ENCODE peak calls at places on chromosome 17, in seven cellular contexts. One of them, this sample, is unnamed.

GRCh38 chr17:49996495-49997255 is 1.7 kb upstream of the DLX3 start:
- DNase-seq in dorsolateral prefrontal cortex: no peak
- DNase-seq in IMR-90: peak; percentile 12
- DNase-seq in choroid plexus epithelial cell: peak; percentile 34
- DNase-seq in tibial artery: peak; percentile 69
- DNase-seq in left ventricle myocardium inferior: peak; percentile 46
- DNase-seq in PC-9: peak; percentile 45
- DNase-seq in this sample: no peak

GRCh38 chr17:14310584-14310983 is 9.7 kb downstream of the HS3ST3B1 start:
- DNase-seq in dorsolateral prefrontal cortex: no peak
- DNase-seq in IMR-90: no peak
- DNase-seq in choroid plexus epithelial cell: no peak
- DNase-seq in tibial artery: no peak
- DNase-seq in left ventricle myocardium inferior: peak; percentile 25
- DNase-seq in PC-9: no peak
- DNase-seq in this sample: no peak

GRCh38 chr17:62750502-62751349 is 57.4 kb downstream of the MARCHF10 start:
- DNase-seq in dorsolateral prefrontal cortex: no peak
- DNase-seq in IMR-90: peak; percentile 24
- DNase-seq in choroid plexus epithelial cell: peak; percentile 13
- DNase-seq in tibial artery: no peak
- DNase-seq in left ventricle myocardium inferior: no peak
- DNase-seq in PC-9: no peak
- DNase-seq in this sample: peak; percentile 31

GRCh38 chr17:77840576-77841160 is 117.8 kb upstream of the TNRC6C start:
- DNase-seq in dorsolateral prefrontal cortex: no peak
- DNase-seq in IMR-90: no peak
- DNase-seq in choroid plexus epithelial cell: no peak
- DNase-seq in tibial artery: peak; percentile 46
- DNase-seq in left ventricle myocardium inferior: peak; percentile 5
- DNase-seq in PC-9: no peak
- DNase-seq in this sample: no peak

GRCh38 chr17:42421479-42422332 is 1.4 kb downstream of the CAVIN1 start:
- DNase-seq in dorsolateral prefrontal cortex: no peak
- DNase-seq in IMR-90: peak; percentile 81
- DNase-seq in choroid plexus epithelial cell: no peak
- DNase-seq in tibial artery: peak; percentile 84
- DNase-seq in left ventricle myocardium inferior: peak; percentile 56
- DNase-seq in PC-9: no peak
- DNase-seq in this sample: no peak

GRCh38 chr17:32118835-32119234 is 23.5 kb upstream of the RHOT1 start:
- DNase-seq in dorsolateral prefrontal cortex: no peak
- DNase-seq in IMR-90: no peak
- DNase-seq in choroid plexus epithelial cell: no peak
- DNase-seq in tibial artery: no peak
- DNase-seq in left ventricle myocardium inferior: no peak
- DNase-seq in PC-9: no peak
- DNase-seq in this sample: no peak

GRCh38 chr17:68822752-68823289 is 132.4 kb downstream of the ABCA8 start:
- DNase-seq in dorsolateral prefrontal cortex: no peak
- DNase-seq in IMR-90: no peak
- DNase-seq in choroid plexus epithelial cell: no peak
- DNase-seq in tibial artery: no peak
- DNase-seq in left ventricle myocardium inferior: no peak
- DNase-seq in PC-9: no peak
- DNase-seq in this sample: no peak

GRCh38 chr17:144936-145670 is 7.7 kb downstream of the SCGB1C2 start:
- DNase-seq in dorsolateral prefrontal cortex: peak; percentile 2
- DNase-seq in IMR-90: no peak
- DNase-seq in choroid plexus epithelial cell: no peak
- DNase-seq in tibial artery: peak; percentile 28
- DNase-seq in left ventricle myocardium inferior: peak; percentile 6
- DNase-seq in PC-9: no peak
- DNase-seq in this sample: no peak

GRCh38 chr17:42311240-42312034 is 23.1 kb downstream of the STAT5A start:
- DNase-seq in dorsolateral prefrontal cortex: peak; percentile 46
- DNase-seq in IMR-90: peak; percentile 94
- DNase-seq in choroid plexus epithelial cell: peak; percentile 96
- DNase-seq in tibial artery: peak; percentile 96
- DNase-seq in left ventricle myocardium inferior: peak; percentile 88
- DNase-seq in PC-9: no peak
- DNase-seq in this sample: peak; percentile 56

GRCh38 chr17:75830168-75831031 is 13.8 kb downstream of the UNC13D start:
- DNase-seq in dorsolateral prefrontal cortex: no peak
- DNase-seq in IMR-90: no peak
- DNase-seq in choroid plexus epithelial cell: no peak
- DNase-seq in tibial artery: no peak
- DNase-seq in left ventricle myocardium inferior: no peak
- DNase-seq in PC-9: no peak
- DNase-seq in this sample: no peak

GRCh38 chr17:75931062-75931461 is 9.8 kb downstream of the FBF1 start:
- DNase-seq in dorsolateral prefrontal cortex: no peak
- DNase-seq in IMR-90: no peak
- DNase-seq in choroid plexus epithelial cell: no peak
- DNase-seq in tibial artery: no peak
- DNase-seq in left ventricle myocardium inferior: no peak
- DNase-seq in PC-9: no peak
- DNase-seq in this sample: no peak

GRCh38 chr17:66459811-66460270 is 157.4 kb downstream of the PRKCA start:
- DNase-seq in dorsolateral prefrontal cortex: no peak
- DNase-seq in IMR-90: peak; percentile 99
- DNase-seq in choroid plexus epithelial cell: peak; percentile 100
- DNase-seq in tibial artery: no peak
- DNase-seq in left ventricle myocardium inferior: peak; percentile 40
- DNase-seq in PC-9: peak; percentile 94
- DNase-seq in this sample: peak; percentile 94

GRCh38 chr17:10718547-10718946 is 11.3 kb downstream of the TMEM220 start:
- DNase-seq in dorsolateral prefrontal cortex: no peak
- DNase-seq in IMR-90: no peak
- DNase-seq in choroid plexus epithelial cell: no peak
- DNase-seq in tibial artery: no peak
- DNase-seq in left ventricle myocardium inferior: no peak
- DNase-seq in PC-9: no peak
- DNase-seq in this sample: no peak

GRCh38 chr17:19339341-19339815 is 23.1 kb downstream of the B9D1 start:
- DNase-seq in dorsolateral prefrontal cortex: no peak
- DNase-seq in IMR-90: peak; percentile 42
- DNase-seq in choroid plexus epithelial cell: peak; percentile 71
- DNase-seq in tibial artery: no peak
- DNase-seq in left ventricle myocardium inferior: no peak
- DNase-seq in PC-9: no peak
- DNase-seq in this sample: no peak

GRCh38 chr17:15268003-15268402 is 2.9 kb upstream of the PMP22 start:
- DNase-seq in dorsolateral prefrontal cortex: no peak
- DNase-seq in IMR-90: no peak
- DNase-seq in choroid plexus epithelial cell: no peak
- DNase-seq in tibial artery: no peak
- DNase-seq in left ventricle myocardium inferior: no peak
- DNase-seq in PC-9: no peak
- DNase-seq in this sample: no peak

GRCh38 chr17:16820161-16820877 is 130.3 kb downstream of the CCDC144A start:
- DNase-seq in dorsolateral prefrontal cortex: no peak
- DNase-seq in IMR-90: no peak
- DNase-seq in choroid plexus epithelial cell: no peak
- DNase-seq in tibial artery: peak; percentile 83
- DNase-seq in left ventricle myocardium inferior: peak; percentile 41
- DNase-seq in PC-9: no peak
- DNase-seq in this sample: no peak

GRCh38 chr17:50127661-50128361 is 2.1 kb downstream of the SAMD14 start:
- DNase-seq in dorsolateral prefrontal cortex: no peak
- DNase-seq in IMR-90: peak; percentile 45
- DNase-seq in choroid plexus epithelial cell: no peak
- DNase-seq in tibial artery: no peak
- DNase-seq in left ventricle myocardium inferior: no peak
- DNase-seq in PC-9: no peak
- DNase-seq in this sample: no peak

GRCh38 chr17:81322271-81323082 is 27.4 kb upstream of the SLC38A10 start:
- DNase-seq in dorsolateral prefrontal cortex: no peak
- DNase-seq in IMR-90: no peak
- DNase-seq in choroid plexus epithelial cell: no peak
- DNase-seq in tibial artery: no peak
- DNase-seq in left ventricle myocardium inferior: no peak
- DNase-seq in PC-9: no peak
- DNase-seq in this sample: no peak

GRCh38 chr17:20173091-20173490 is 163.9 kb downstream of the SPECC1 start:
- DNase-seq in dorsolateral prefrontal cortex: no peak
- DNase-seq in IMR-90: no peak
- DNase-seq in choroid plexus epithelial cell: peak; percentile 51
- DNase-seq in tibial artery: no peak
- DNase-seq in left ventricle myocardium inferior: no peak
- DNase-seq in PC-9: no peak
- DNase-seq in this sample: no peak

GRCh38 chr17:5785343-5785742 is 201.0 kb upstream of the NLRP1 start:
- DNase-seq in dorsolateral prefrontal cortex: no peak
- DNase-seq in IMR-90: peak; percentile 76
- DNase-seq in choroid plexus epithelial cell: no peak
- DNase-seq in tibial artery: no peak
- DNase-seq in left ventricle myocardium inferior: no peak
- DNase-seq in PC-9: no peak
- DNase-seq in this sample: peak; percentile 92

GRCh38 chr17:57284984-57285646 is 28.8 kb downstream of the MSI2 start:
- DNase-seq in dorsolateral prefrontal cortex: no peak
- DNase-seq in IMR-90: no peak
- DNase-seq in choroid plexus epithelial cell: peak; percentile 20
- DNase-seq in tibial artery: no peak
- DNase-seq in left ventricle myocardium inferior: no peak
- DNase-seq in PC-9: no peak
- DNase-seq in this sample: no peak

GRCh38 chr17:12398636-12399035 is 267.1 kb upstream of the MYOCD start:
- DNase-seq in dorsolateral prefrontal cortex: no peak
- DNase-seq in IMR-90: no peak
- DNase-seq in choroid plexus epithelial cell: no peak
- DNase-seq in tibial artery: no peak
- DNase-seq in left ventricle myocardium inferior: no peak
- DNase-seq in PC-9: no peak
- DNase-seq in this sample: no peak

GRCh38 chr17:12391468-12391867 is 274.2 kb upstream of the MYOCD start:
- DNase-seq in dorsolateral prefrontal cortex: no peak
- DNase-seq in IMR-90: no peak
- DNase-seq in choroid plexus epithelial cell: no peak
- DNase-seq in tibial artery: no peak
- DNase-seq in left ventricle myocardium inferior: no peak
- DNase-seq in PC-9: no peak
- DNase-seq in this sample: no peak

GRCh38 chr17:12395733-12396354 is 269.8 kb upstream of the MYOCD start:
- DNase-seq in dorsolateral prefrontal cortex: no peak
- DNase-seq in IMR-90: no peak
- DNase-seq in choroid plexus epithelial cell: peak; percentile 61
- DNase-seq in tibial artery: no peak
- DNase-seq in left ventricle myocardium inferior: no peak
- DNase-seq in PC-9: no peak
- DNase-seq in this sample: no peak
- TF ChIP-seq CTCF in dorsolateral prefrontal cortex: no peak
- TF ChIP-seq CTCF in IMR-90: peak; percentile 32
- TF ChIP-seq CTCF in choroid plexus epithelial cell: peak; percentile 82
- TF ChIP-seq CTCF in tibial artery: peak; percentile 22
- TF ChIP-seq CTCF in left ventricle myocardium inferior: peak; percentile 55
- TF ChIP-seq CTCF in PC-9: peak; percentile 57
- TF ChIP-seq CTCF in this sample: peak; percentile 57

DNA sequence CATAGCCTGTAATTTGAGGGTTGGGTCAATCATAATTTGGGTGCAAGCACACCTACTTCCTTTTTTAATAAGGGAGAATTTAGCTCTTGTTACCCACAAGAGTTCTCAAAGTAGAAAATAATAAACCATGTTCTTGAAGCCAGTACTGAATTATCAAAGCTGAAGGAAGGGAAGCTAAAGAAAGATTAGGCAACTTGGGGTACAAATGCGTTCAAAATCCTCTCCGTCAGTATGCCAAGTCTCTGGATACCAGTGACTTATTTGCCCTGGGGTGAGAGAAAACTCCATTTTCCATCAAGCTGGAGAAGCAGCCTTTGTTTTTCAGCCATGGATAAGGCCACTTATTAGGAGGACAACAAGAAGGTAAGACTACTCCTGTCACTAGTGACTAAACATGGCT is 23.5 kb upstream of the DHRS13 start:
- DNase-seq in dorsolateral prefrontal cortex: no peak
- DNase-seq in IMR-90: no peak
- DNase-seq in choroid plexus epithelial cell: no peak
- DNase-seq in tibial artery: no peak
- DNase-seq in left ventricle myocardium inferior: no peak
- DNase-seq in PC-9: no peak
- DNase-seq in this sample: no peak
- H3K4me3 ChIP-seq in dorsolateral prefrontal cortex: no peak overlapping the region
- H3K4me3 ChIP-seq in IMR-90: no peak overlapping the region
- H3K4me3 ChIP-seq in choroid plexus epithelial cell: no peak overlapping the region
- H3K4me3 ChIP-seq in tibial artery: no peak overlapping the region
- H3K4me3 ChIP-seq in left ventricle myocardium inferior: no peak overlapping the region
- H3K4me3 ChIP-seq in PC-9: no peak overlapping the region
- H3K4me3 ChIP-seq in this sample: no peak overlapping the region

DNA sequence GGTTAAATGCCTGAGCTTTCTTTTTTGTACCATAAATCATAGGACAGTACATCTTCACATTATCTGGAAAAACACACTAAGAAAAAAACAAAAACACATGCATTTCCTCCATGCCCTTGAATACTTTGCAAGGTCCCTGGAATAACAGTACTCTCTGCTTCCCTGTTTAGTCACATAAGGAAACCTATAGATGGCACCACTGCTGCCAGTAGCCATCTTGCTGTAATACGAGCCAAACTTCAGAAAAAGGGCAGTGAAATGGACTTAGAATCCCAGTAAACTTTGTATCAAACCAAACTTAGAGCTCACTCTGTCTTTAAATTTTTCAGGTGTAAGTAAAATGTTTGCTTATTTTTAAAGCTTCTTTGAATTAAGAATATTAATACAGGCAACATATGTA is 435.5 kb downstream of the KCNJ2 start:
- DNase-seq in dorsolateral prefrontal cortex: no peak
- DNase-seq in IMR-90: no peak
- DNase-seq in choroid plexus epithelial cell: no peak
- DNase-seq in tibial artery: no peak
- DNase-seq in left ventricle myocardium inferior: no peak
- DNase-seq in PC-9: no peak
- DNase-seq in this sample: no peak
- TF ChIP-seq CTCF in dorsolateral prefrontal cortex: no peak
- TF ChIP-seq CTCF in IMR-90: no peak
- TF ChIP-seq CTCF in choroid plexus epithelial cell: no peak
- TF ChIP-seq CTCF in tibial artery: no peak
- TF ChIP-seq CTCF in left ventricle myocardium inferior: no peak
- TF ChIP-seq CTCF in PC-9: no peak
- TF ChIP-seq CTCF in this sample: no peak

DNA sequence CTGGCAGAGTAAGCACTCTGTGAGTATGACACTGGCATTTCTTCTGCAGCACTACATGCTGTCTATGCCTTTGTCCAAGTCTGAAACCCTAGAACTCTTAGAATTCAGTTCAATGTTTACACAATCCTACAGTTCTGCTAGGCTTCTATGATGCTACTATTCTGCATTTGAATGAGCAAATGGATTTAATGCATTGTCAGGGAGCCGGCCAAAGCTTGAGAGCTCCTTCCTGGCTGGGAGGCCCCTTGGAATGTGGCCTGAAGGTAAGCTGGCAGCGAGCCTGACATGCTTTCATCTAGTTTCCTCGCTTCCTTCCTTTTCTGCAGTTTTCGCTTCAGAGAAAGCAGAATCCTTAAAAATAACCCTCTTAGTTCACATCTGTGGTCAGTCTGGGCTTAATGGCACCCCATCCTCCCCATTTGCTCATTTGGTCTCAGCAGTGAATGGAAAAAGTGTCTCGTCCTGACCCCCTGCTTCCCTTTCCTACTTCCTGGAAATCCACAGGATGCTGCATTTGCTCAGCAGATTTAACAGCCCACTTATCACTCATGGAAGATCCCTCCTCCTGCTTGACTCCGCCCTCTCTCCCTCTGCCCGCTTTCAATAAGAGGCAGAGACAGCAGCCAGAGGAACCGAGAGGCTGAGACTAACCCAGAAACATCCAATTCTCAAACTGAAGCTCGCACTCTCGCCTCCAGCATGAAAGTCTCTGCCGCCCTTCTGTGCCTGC is at the start of gene CCL2:
- DNase-seq in dorsolateral prefrontal cortex: peak; percentile 23
- DNase-seq in IMR-90: peak; percentile 85
- DNase-seq in choroid plexus epithelial cell: peak; percentile 71
- DNase-seq in tibial artery: peak; percentile 85
- DNase-seq in left ventricle myocardium inferior: peak; percentile 75
- DNase-seq in PC-9: no peak
- DNase-seq in this sample: no peak
- H3K4me3 ChIP-seq in dorsolateral prefrontal cortex: peak within 1 kb of the TSS; percentile 17
- H3K4me3 ChIP-seq in IMR-90: peak within 1 kb of the TSS; percentile 47
- H3K4me3 ChIP-seq in choroid plexus epithelial cell: peak within 1 kb of the TSS; percentile 42
- H3K4me3 ChIP-seq in tibial artery: peak within 1 kb of the TSS; percentile 44
- H3K4me3 ChIP-seq in left ventricle myocardium inferior: peak within 1 kb of the TSS; percentile 65
- H3K4me3 ChIP-seq in PC-9: no peak within 1 kb of the TSS
- H3K4me3 ChIP-seq in this sample: peak within 1 kb of the TSS; percentile 22